ENCODE peak calls at places on chromosomes 3 and 15, in eight cellular contexts. One of them, this sample, is unnamed.

GRCh38 chr3:172692751-172693310 is 18.0 kb downstream of the NCEH1 start:
- DNase-seq in transverse colon: no peak
- DNase-seq in CD4-positive, alpha-beta T cell: no peak
- DNase-seq in IMR-90: no peak
- DNase-seq in GM23338: peak; percentile 43
- DNase-seq in neural progenitor cell: no peak
- DNase-seq in PC-9: no peak
- DNase-seq in brain microvascular endothelial cell: no peak
- DNase-seq in this sample: no peak

GRCh38 chr15:41258706-41259471 is 27.8 kb downstream of the CHP1 start:
- DNase-seq in transverse colon: peak; percentile 43
- DNase-seq in CD4-positive, alpha-beta T cell: no peak
- DNase-seq in IMR-90: peak; percentile 77
- DNase-seq in GM23338: no peak
- DNase-seq in neural progenitor cell: no peak
- DNase-seq in PC-9: peak; percentile 96
- DNase-seq in brain microvascular endothelial cell: no peak
- DNase-seq in this sample: no peak

GRCh38 chr3:169722715-169723114 is 42.1 kb downstream of the TERC start:
- DNase-seq in transverse colon: no peak
- DNase-seq in CD4-positive, alpha-beta T cell: no peak
- DNase-seq in IMR-90: no peak
- DNase-seq in GM23338: no peak
- DNase-seq in neural progenitor cell: no peak
- DNase-seq in PC-9: no peak
- DNase-seq in brain microvascular endothelial cell: no peak
- DNase-seq in this sample: no peak

GRCh38 chr15:94446441-94446840 is 215.1 kb downstream of the MCTP2 start:
- DNase-seq in transverse colon: no peak
- DNase-seq in CD4-positive, alpha-beta T cell: no peak
- DNase-seq in IMR-90: no peak
- DNase-seq in GM23338: no peak
- DNase-seq in neural progenitor cell: no peak
- DNase-seq in PC-9: no peak
- DNase-seq in brain microvascular endothelial cell: no peak
- DNase-seq in this sample: no peak

GRCh38 chr3:189071452-189071851 is 100.3 kb upstream of the TPRG1 start:
- DNase-seq in transverse colon: no peak
- DNase-seq in CD4-positive, alpha-beta T cell: no peak
- DNase-seq in IMR-90: no peak
- DNase-seq in GM23338: no peak
- DNase-seq in neural progenitor cell: no peak
- DNase-seq in PC-9: peak; percentile 77
- DNase-seq in brain microvascular endothelial cell: no peak
- DNase-seq in this sample: no peak

GRCh38 chr15:76190767-76191538 is 120.3 kb downstream of the ETFA start:
- DNase-seq in transverse colon: peak; percentile 84
- DNase-seq in CD4-positive, alpha-beta T cell: peak; percentile 29
- DNase-seq in IMR-90: peak; percentile 62
- DNase-seq in GM23338: peak; percentile 96
- DNase-seq in neural progenitor cell: peak; percentile 92
- DNase-seq in PC-9: peak; percentile 50
- DNase-seq in brain microvascular endothelial cell: peak; percentile 55
- DNase-seq in this sample: no peak

GRCh38 chr3:179304605-179305004 is 18.2 kb upstream of the ZNF639 start:
- DNase-seq in transverse colon: no peak
- DNase-seq in CD4-positive, alpha-beta T cell: no peak
- DNase-seq in IMR-90: no peak
- DNase-seq in GM23338: no peak
- DNase-seq in neural progenitor cell: no peak
- DNase-seq in PC-9: no peak
- DNase-seq in brain microvascular endothelial cell: no peak
- DNase-seq in this sample: no peak

GRCh38 chr3:111081008-111081545 is 9.5 kb downstream of the NECTIN3 start:
- DNase-seq in transverse colon: no peak
- DNase-seq in CD4-positive, alpha-beta T cell: no peak
- DNase-seq in IMR-90: peak; percentile 51
- DNase-seq in GM23338: no peak
- DNase-seq in neural progenitor cell: no peak
- DNase-seq in PC-9: no peak
- DNase-seq in brain microvascular endothelial cell: no peak
- DNase-seq in this sample: no peak

GRCh38 chr3:52517796-52518722 is 15.6 kb downstream of the NT5DC2 start:
- DNase-seq in transverse colon: no peak
- DNase-seq in CD4-positive, alpha-beta T cell: no peak
- DNase-seq in IMR-90: no peak
- DNase-seq in GM23338: no peak
- DNase-seq in neural progenitor cell: no peak
- DNase-seq in PC-9: no peak
- DNase-seq in brain microvascular endothelial cell: no peak
- DNase-seq in this sample: no peak

GRCh38 chr15:45616901-45617323 is 17.9 kb upstream of the SQOR start:
- DNase-seq in transverse colon: peak; percentile 30
- DNase-seq in CD4-positive, alpha-beta T cell: no peak
- DNase-seq in IMR-90: peak; percentile 52
- DNase-seq in GM23338: no peak
- DNase-seq in neural progenitor cell: no peak
- DNase-seq in PC-9: peak; percentile 52
- DNase-seq in brain microvascular endothelial cell: no peak
- DNase-seq in this sample: no peak

GRCh38 chr3:39811561-39811960 is 2.2 kb downstream of the MYRIP start:
- DNase-seq in transverse colon: no peak
- DNase-seq in CD4-positive, alpha-beta T cell: no peak
- DNase-seq in IMR-90: no peak
- DNase-seq in GM23338: no peak
- DNase-seq in neural progenitor cell: no peak
- DNase-seq in PC-9: no peak
- DNase-seq in brain microvascular endothelial cell: no peak
- DNase-seq in this sample: no peak

DNA sequence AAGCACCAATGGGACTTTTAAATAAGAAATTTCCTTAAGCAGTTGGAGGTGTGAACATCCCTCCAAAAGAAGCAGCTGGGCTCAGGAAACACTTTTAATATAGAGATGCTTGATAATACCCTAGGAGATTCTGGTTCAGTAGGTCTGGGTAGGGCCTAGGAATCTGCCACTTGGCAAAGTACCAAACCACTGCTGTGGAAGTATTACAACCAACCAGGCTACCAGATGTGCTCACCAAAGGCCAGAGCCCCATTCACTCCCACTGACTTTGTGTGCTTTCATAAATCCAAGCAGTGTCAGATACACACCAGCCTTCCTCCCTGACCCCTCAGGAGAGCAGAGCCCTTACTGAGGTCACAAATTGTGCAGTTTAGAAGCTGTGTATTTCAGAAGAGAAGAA is 162.6 kb downstream of the CCNL1 start:
- DNase-seq in transverse colon: no peak
- DNase-seq in CD4-positive, alpha-beta T cell: no peak
- DNase-seq in IMR-90: no peak
- DNase-seq in GM23338: no peak
- DNase-seq in neural progenitor cell: no peak
- DNase-seq in PC-9: no peak
- DNase-seq in brain microvascular endothelial cell: no peak
- DNase-seq in this sample: no peak
- H3K27ac ChIP-seq in transverse colon: no peak overlapping the region
- H3K27ac ChIP-seq in CD4-positive, alpha-beta T cell: no peak overlapping the region
- H3K27ac ChIP-seq in IMR-90: no peak overlapping the region
- H3K27ac ChIP-seq in GM23338: no peak overlapping the region
- H3K27ac ChIP-seq in neural progenitor cell: no peak overlapping the region
- H3K27ac ChIP-seq in PC-9: no peak overlapping the region
- H3K27ac ChIP-seq in brain microvascular endothelial cell: no peak overlapping the region
- H3K27ac ChIP-seq in this sample: no peak overlapping the region

GRCh38 chr15:89101302-89102191 is 13.3 kb downstream of the ABHD2 start:
- DNase-seq in transverse colon: peak; percentile 60
- DNase-seq in CD4-positive, alpha-beta T cell: no peak
- DNase-seq in IMR-90: peak; percentile 100
- DNase-seq in GM23338: no peak
- DNase-seq in neural progenitor cell: no peak
- DNase-seq in PC-9: peak; percentile 98
- DNase-seq in brain microvascular endothelial cell: peak; percentile 96
- DNase-seq in this sample: no peak
- H3K27ac ChIP-seq in transverse colon: peak overlapping the region; percentile 65
- H3K27ac ChIP-seq in CD4-positive, alpha-beta T cell: no peak overlapping the region
- H3K27ac ChIP-seq in IMR-90: peak overlapping the region; percentile 66
- H3K27ac ChIP-seq in GM23338: no peak overlapping the region
- H3K27ac ChIP-seq in neural progenitor cell: no peak overlapping the region
- H3K27ac ChIP-seq in PC-9: peak overlapping the region; percentile 95
- H3K27ac ChIP-seq in brain microvascular endothelial cell: peak overlapping the region; percentile 92
- H3K27ac ChIP-seq in this sample: peak overlapping the region; percentile 87

GRCh38 chr3:185137821-185138220 is 15.0 kb downstream of the C3orf70 start:
- DNase-seq in transverse colon: no peak
- DNase-seq in CD4-positive, alpha-beta T cell: no peak
- DNase-seq in IMR-90: no peak
- DNase-seq in GM23338: no peak
- DNase-seq in neural progenitor cell: no peak
- DNase-seq in PC-9: no peak
- DNase-seq in brain microvascular endothelial cell: no peak
- DNase-seq in this sample: no peak
- H3K27ac ChIP-seq in transverse colon: no peak overlapping the region
- H3K27ac ChIP-seq in CD4-positive, alpha-beta T cell: no peak overlapping the region
- H3K27ac ChIP-seq in IMR-90: no peak overlapping the region
- H3K27ac ChIP-seq in GM23338: no peak overlapping the region
- H3K27ac ChIP-seq in neural progenitor cell: no peak overlapping the region
- H3K27ac ChIP-seq in PC-9: no peak overlapping the region
- H3K27ac ChIP-seq in brain microvascular endothelial cell: no peak overlapping the region
- H3K27ac ChIP-seq in this sample: no peak overlapping the region

GRCh38 chr3:120438971-120439370 is 11.8 kb downstream of the FSTL1 start:
- DNase-seq in transverse colon: peak; percentile 56
- DNase-seq in CD4-positive, alpha-beta T cell: no peak
- DNase-seq in IMR-90: peak; percentile 93
- DNase-seq in GM23338: no peak
- DNase-seq in neural progenitor cell: peak; percentile 20
- DNase-seq in PC-9: no peak
- DNase-seq in brain microvascular endothelial cell: peak; percentile 95
- DNase-seq in this sample: peak; percentile 3
- H3K27ac ChIP-seq in transverse colon: peak overlapping the region; percentile 65
- H3K27ac ChIP-seq in CD4-positive, alpha-beta T cell: no peak overlapping the region
- H3K27ac ChIP-seq in IMR-90: peak overlapping the region; percentile 30
- H3K27ac ChIP-seq in GM23338: no peak overlapping the region
- H3K27ac ChIP-seq in neural progenitor cell: no peak overlapping the region
- H3K27ac ChIP-seq in PC-9: no peak overlapping the region
- H3K27ac ChIP-seq in brain microvascular endothelial cell: peak overlapping the region; percentile 95
- H3K27ac ChIP-seq in this sample: peak overlapping the region; percentile 54

GRCh38 chr15:85591622-85592021 is 203.1 kb downstream of the KLHL25 start:
- DNase-seq in transverse colon: no peak
- DNase-seq in CD4-positive, alpha-beta T cell: no peak
- DNase-seq in IMR-90: no peak
- DNase-seq in GM23338: no peak
- DNase-seq in neural progenitor cell: no peak
- DNase-seq in PC-9: no peak
- DNase-seq in brain microvascular endothelial cell: no peak
- DNase-seq in this sample: no peak
- H3K27ac ChIP-seq in transverse colon: no peak overlapping the region
- H3K27ac ChIP-seq in CD4-positive, alpha-beta T cell: no peak overlapping the region
- H3K27ac ChIP-seq in IMR-90: no peak overlapping the region
- H3K27ac ChIP-seq in GM23338: no peak overlapping the region
- H3K27ac ChIP-seq in neural progenitor cell: no peak overlapping the region
- H3K27ac ChIP-seq in PC-9: peak overlapping the region; percentile 84
- H3K27ac ChIP-seq in brain microvascular endothelial cell: peak overlapping the region; percentile 76
- H3K27ac ChIP-seq in this sample: no peak overlapping the region

GRCh38 chr3:20057612-20058180 is 17.4 kb downstream of the KAT2B start:
- DNase-seq in transverse colon: no peak
- DNase-seq in CD4-positive, alpha-beta T cell: no peak
- DNase-seq in IMR-90: no peak
- DNase-seq in GM23338: no peak
- DNase-seq in neural progenitor cell: no peak
- DNase-seq in PC-9: no peak
- DNase-seq in brain microvascular endothelial cell: no peak
- DNase-seq in this sample: no peak
- H3K27ac ChIP-seq in transverse colon: peak overlapping the region; percentile 24
- H3K27ac ChIP-seq in CD4-positive, alpha-beta T cell: no peak overlapping the region
- H3K27ac ChIP-seq in IMR-90: no peak overlapping the region
- H3K27ac ChIP-seq in GM23338: no peak overlapping the region
- H3K27ac ChIP-seq in neural progenitor cell: no peak overlapping the region
- H3K27ac ChIP-seq in PC-9: peak overlapping the region; percentile 77
- H3K27ac ChIP-seq in brain microvascular endothelial cell: no peak overlapping the region
- H3K27ac ChIP-seq in this sample: peak overlapping the region; percentile 91

DNA sequence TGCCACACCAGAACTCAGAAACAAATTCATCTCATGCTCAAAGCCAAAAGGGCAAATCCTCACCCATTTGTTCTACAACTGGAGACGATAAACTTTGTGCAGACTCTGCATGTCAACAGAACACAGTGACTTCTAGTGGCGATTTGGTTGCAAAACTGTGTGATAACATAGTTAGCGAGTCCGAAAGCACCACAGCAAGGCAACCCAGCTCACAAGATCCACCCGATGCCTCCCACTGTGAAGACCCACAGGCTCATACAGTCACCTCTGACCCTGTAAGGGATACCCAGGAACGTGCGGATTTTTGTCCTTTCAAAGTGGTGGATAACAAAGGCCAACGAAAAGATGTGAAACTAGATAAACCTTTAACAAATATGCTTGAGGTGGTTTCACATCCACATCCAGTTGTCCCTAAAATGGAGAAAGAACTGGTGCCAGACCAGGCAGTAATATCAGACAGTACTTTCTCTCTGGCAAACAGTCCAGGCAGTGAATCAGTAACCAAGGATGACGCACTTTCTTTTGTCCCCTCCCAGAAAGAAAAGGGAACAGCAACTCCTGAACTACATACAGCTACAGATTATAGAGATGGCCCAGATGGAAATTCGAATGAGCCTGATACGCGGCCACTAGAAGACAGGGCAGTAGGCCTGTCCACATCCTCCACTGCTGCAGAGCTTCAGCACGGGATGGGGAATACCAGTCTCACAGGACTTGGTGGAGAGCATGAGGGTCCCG is 199.7 kb downstream of the AKAP13 start:
- DNase-seq in transverse colon: peak; percentile 64
- DNase-seq in CD4-positive, alpha-beta T cell: no peak
- DNase-seq in IMR-90: no peak
- DNase-seq in GM23338: no peak
- DNase-seq in neural progenitor cell: no peak
- DNase-seq in PC-9: no peak
- DNase-seq in brain microvascular endothelial cell: no peak
- DNase-seq in this sample: no peak
- H3K27ac ChIP-seq in transverse colon: peak overlapping the region; percentile 93
- H3K27ac ChIP-seq in CD4-positive, alpha-beta T cell: peak overlapping the region; percentile 86
- H3K27ac ChIP-seq in IMR-90: no peak overlapping the region
- H3K27ac ChIP-seq in GM23338: no peak overlapping the region
- H3K27ac ChIP-seq in neural progenitor cell: no peak overlapping the region
- H3K27ac ChIP-seq in PC-9: no peak overlapping the region
- H3K27ac ChIP-seq in brain microvascular endothelial cell: no peak overlapping the region
- H3K27ac ChIP-seq in this sample: peak overlapping the region; percentile 78

DNA sequence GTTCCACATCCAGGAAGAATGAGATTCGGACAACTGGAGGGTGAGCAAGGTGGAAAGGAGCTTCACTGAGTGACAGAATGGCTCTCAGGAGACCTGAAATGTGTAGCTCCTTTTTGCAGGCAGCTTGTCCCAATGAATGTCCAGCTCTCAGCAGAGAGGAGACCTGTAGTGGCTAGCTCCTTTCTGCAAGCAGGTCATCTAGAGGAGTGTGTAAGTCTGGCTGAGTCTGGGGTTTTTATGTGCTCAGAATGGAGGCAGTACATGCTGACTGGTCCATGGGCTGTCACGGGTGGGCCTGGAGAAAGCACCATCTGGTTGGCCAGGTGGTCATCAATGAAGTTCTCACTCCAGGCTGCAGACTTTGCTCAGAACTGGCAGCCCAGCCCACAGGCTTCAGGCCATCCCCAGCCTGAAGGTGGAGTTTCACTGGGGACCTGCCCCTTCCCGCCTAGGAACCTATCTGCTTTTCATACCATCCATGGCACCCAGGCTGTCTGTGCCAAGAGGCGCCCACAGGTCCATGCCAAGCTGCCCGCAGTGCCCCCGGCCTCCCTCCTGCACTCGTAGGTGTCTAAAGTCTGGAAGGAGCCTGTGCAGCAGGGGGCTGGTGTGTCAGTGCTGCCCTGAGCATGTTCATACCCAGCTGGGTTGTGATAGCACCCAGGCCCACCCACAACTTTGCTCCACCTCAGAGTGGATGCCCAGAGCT is 276.6 kb downstream of the UBE2E2 start:
- DNase-seq in transverse colon: no peak
- DNase-seq in CD4-positive, alpha-beta T cell: no peak
- DNase-seq in IMR-90: no peak
- DNase-seq in GM23338: no peak
- DNase-seq in neural progenitor cell: no peak
- DNase-seq in PC-9: no peak
- DNase-seq in brain microvascular endothelial cell: no peak
- DNase-seq in this sample: no peak
- H3K27ac ChIP-seq in transverse colon: no peak overlapping the region
- H3K27ac ChIP-seq in CD4-positive, alpha-beta T cell: no peak overlapping the region
- H3K27ac ChIP-seq in IMR-90: no peak overlapping the region
- H3K27ac ChIP-seq in GM23338: no peak overlapping the region
- H3K27ac ChIP-seq in neural progenitor cell: no peak overlapping the region
- H3K27ac ChIP-seq in PC-9: no peak overlapping the region
- H3K27ac ChIP-seq in brain microvascular endothelial cell: no peak overlapping the region
- H3K27ac ChIP-seq in this sample: no peak overlapping the region